ENCODE peak calls at places on chromosome 19, in five cellular contexts. C is heart right ventricle, H is neuronal stem cell, R is sigmoid colon, A is adrenal gland. B is an unnamed sample. For H3K4me1, the result is how much of the 10 kb centered on the place peaks cover.

GRCh38 chr19:57708641-57709354 is at the start of gene ZNF154:
- DNase-seq in R (peak), C (peak), H (peak), A (peak), B (no peak)

GRCh38 chr19:44740351-44740824 is 8.1 kb upstream of the BCL3 start:
- DNase-seq in C (no peak), A (no peak), R (no peak), H (no peak), B (no peak)

GRCh38 chr19:10230155-10230903 is 802 bp downstream of the S1PR2 start:
- DNase-seq in A (no peak), R (peak), C (peak), H (peak), B (peak)

GRCh38 chr19:5978606-5979552 is 939 bp upstream of the RANBP3 start:
- DNase-seq in R (no peak), A (no peak), H (no peak), C (no peak), B (no peak)

GRCh38 chr19:2150794-2151338 is 500 bp downstream of the AP3D1 start:
- DNase-seq in R (no peak), C (peak), H (no peak), A (peak), B (peak)

GRCh38 chr19:29259153-29259552 is 46.2 kb upstream of the UQCRFS1 start:
- DNase-seq in H (no peak), A (no peak), C (no peak), R (no peak), B (no peak)

GRCh38 chr19:44796701-44797115 is 12.2 kb upstream of the BCAM start:
- DNase-seq in R (no peak), A (no peak), H (no peak), C (peak), B (no peak)

GRCh38 chr19:7705387-7706187 is 3.7 kb upstream of the FCER2 start:
- DNase-seq in A (peak), R (peak), H (no peak), C (peak), B (peak)

GRCh38 chr19:18014197-18014596 is 6.2 kb downstream of the ARRDC2 start:
- DNase-seq in H (no peak), C (no peak), R (no peak), A (no peak), B (no peak)

GRCh38 chr19:18013621-18014111 is 5.7 kb downstream of the ARRDC2 start:
- DNase-seq in R (no peak), H (no peak), A (no peak), C (no peak), B (peak)

GRCh38 chr19:18021121-18021755 is 13.3 kb downstream of the ARRDC2 start:
- DNase-seq in H (no peak), A (peak), R (peak), C (peak), B (peak)

GRCh38 chr19:18020212-18021067 is 12.5 kb downstream of the ARRDC2 start:
- DNase-seq in R (peak), A (peak), C (peak), H (no peak), B (peak)

DNA sequence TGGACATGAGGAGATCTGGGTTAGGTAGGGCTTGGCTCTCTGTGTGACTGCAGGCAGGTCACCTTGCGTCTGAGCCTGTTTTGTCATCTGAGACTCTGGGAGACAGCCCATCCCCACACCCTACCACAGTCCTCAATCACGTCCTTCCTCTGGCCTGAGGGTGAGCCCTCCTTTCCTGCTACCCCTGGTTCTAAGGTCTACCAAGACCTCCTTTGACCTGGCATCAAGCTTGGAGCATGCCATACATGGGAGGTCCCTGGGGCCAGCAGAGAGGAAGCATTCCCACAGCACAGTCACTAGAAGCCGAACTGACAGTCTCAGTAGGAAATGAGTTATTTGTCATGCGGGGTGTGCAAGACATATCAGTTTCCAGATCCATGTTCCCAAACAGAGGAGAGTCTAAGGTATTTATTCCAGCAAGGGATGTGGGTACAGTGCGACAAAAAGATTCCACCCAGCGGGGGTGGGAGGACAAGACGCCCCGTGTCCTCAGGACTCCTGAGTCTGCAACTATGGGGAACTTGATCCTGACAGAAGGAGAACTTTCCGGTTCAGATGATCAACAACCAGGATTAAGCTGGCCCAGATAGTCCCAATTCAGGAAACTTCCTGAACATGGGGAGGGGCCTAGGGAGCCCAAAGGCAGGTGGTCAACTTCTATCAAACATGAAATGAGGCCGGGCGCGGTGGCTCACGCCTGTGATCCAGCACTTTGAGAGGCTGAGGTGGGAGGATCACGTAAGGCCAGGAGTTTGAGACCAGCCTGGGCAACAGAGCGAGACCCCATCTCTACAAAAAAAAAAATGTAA is 9.5 kb downstream of the ARRDC2 start:
- DNase-seq in H (no peak), A (peak), R (no peak), C (no peak), B (no peak)
- H3K27ac ChIP-seq in H (no peak), A (peak), R (peak), C (peak), B (peak)

DNA sequence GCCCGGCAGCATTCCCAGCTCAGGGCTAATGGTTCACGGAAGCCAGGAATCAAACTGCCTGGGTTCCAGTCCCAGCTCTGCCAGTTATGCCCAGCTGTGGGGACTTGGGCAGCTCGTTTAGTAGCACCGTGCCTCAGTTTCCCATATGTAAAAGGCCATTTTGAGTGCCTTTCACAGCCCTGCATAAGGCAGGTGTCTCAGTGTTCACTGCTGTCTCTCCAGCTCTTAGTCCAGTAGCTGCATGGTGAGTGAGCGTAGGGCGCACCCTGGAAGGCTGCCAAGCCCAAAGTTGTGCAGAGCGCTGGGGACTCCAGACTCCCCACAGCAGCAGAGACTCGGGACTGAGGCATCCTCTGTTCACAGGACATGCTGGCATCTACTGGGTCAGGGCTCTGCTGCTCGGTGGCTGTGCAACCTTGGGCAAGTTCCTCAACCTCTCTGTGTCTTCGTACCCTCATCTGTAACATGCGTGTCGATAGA is 5.5 kb downstream of the RPL28 start:
- DNase-seq in R (no peak), H (no peak), A (no peak), C (no peak), B (no peak)
- H3K4me1 ChIP-seq in R (under half), H (under half), A (under half), C (under half), B (under half)

GRCh38 chr19:35126624-35126959 is 8.3 kb downstream of the LGI4 start:
- DNase-seq in C (no peak), A (no peak), H (no peak), R (no peak), B (no peak)

GRCh38 chr19:35127871-35128270 is 7.0 kb downstream of the LGI4 start:
- DNase-seq in C (no peak), R (no peak), H (no peak), A (no peak), B (no peak)

GRCh38 chr19:35130761-35131720 is 3.8 kb downstream of the LGI4 start:
- DNase-seq in A (no peak), H (no peak), C (no peak), R (no peak), B (no peak)

GRCh38 chr19:35125746-35126623 is 8.9 kb downstream of the LGI4 start:
- DNase-seq in A (no peak), H (no peak), C (no peak), R (no peak), B (peak)

GRCh38 chr19:35128398-35129057 is 6.3 kb downstream of the LGI4 start:
- DNase-seq in A (no peak), H (no peak), R (no peak), C (no peak), B (no peak)
- H3K27ac ChIP-seq in A (no peak), H (no peak), R (peak), C (no peak), B (peak)

GRCh38 chr19:12786950-12787349 is 4.3 kb upstream of the JUNB start:
- DNase-seq in H (no peak), A (no peak), C (no peak), R (no peak), B (no peak)

GRCh38 chr19:12788025-12788681 is 3.1 kb upstream of the JUNB start:
- DNase-seq in R (no peak), A (no peak), H (no peak), C (no peak), B (no peak)

GRCh38 chr19:12786149-12786870 is 5.0 kb upstream of the JUNB start:
- DNase-seq in A (peak), C (peak), H (no peak), R (peak), B (peak)

GRCh38 chr19:12788682-12789097 is 2.6 kb upstream of the JUNB start:
- DNase-seq in A (peak), H (no peak), C (peak), R (peak), B (peak)

DNA sequence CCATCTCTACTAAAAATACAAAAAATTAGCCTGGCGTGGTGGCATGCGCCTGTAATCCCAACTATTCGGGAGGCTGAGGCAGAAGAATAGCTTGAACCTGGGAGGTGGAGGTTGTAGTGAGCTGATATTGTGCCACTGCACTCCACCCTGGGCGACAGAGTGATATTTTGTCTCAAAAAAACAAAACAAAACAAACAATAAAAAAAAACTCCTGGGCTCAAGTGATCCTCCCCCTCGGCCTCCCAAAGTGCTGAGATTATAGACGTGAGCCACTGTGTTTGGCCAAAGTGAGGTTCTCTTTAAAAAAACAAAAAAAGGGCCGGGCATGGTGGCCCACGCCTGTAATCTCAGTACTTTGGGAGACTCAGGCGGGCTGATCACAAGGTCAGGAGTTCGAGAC is 3.8 kb upstream of the JUNB start:
- DNase-seq in A (no peak), H (no peak), C (no peak), R (no peak), B (no peak)
- H3K4me1 ChIP-seq in A (under half), H (half or more), C (half or more), R (half or more), B (under half)

GRCh38 chr19:32581704-32582164 is 744 bp downstream of the PDCD5 start:
- DNase-seq in H (no peak), R (no peak), A (peak), C (peak), B (no peak)
- H3K27ac ChIP-seq in H (no peak), R (peak), A (peak), C (peak), B (peak)

DNA sequence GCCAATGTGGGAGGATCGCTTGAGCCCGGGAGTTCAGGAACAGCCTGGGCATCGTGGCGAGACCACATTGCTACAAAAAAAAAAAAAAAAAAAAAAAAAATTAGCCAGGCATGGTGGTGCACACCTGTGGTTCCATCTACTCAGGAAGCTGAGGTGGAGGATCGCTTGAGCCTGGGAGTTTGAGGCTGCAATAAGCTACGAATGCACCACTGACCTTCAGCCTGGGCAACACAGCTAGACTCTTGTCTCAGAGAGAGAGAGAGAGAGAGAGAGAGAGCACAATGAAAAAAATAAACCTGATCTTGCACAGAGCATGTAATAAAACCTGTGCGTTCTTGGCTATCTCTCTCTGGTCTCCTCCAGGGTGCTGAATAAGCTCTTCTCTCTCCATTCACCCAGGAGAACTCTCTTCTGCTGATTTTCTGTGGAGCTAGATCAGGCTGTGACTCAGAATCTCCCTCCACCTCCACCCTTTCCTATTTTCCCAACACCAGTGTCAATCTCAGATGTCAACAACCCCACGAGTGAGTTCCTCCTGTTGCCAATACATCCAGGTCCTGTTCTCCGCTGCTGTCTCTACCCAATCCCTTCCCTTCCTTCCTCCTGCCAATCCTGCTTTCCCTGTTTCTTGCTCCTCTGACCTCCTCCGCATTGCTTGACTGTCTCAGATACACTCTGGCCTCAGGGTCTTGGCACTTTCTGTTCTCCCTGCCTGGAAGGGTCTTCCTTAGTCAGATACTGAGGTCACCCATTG is 3.4 kb upstream of the ACP5 start:
- DNase-seq in C (no peak), R (no peak), A (no peak), H (no peak), B (no peak)
- H3K4me1 ChIP-seq in C (under half), R (under half), A (under half), H (under half), B (under half)

DNA sequence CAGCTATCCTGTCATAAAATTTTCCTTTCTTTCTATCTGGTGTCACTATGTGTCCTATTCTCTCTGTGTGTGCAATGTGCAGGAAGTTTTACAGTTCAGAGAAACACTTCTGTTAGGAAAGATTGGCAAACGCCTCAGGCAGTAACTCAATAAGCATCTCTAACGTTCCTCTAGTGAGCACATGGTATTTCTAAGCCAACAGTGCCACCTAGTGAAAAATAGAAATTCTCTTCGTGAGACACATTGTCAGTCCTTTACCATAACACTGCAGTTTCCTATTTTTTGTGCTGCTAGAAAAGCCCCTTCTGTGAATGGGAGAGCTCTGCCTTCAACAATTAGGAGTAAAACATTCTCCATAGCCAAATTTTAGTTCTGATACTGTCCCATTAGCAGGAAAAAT is 50.7 kb downstream of the ZNF723 start:
- DNase-seq in A (no peak), H (no peak), C (no peak), R (no peak), B (no peak)
- H3K27ac ChIP-seq in A (no peak), H (no peak), C (no peak), R (no peak), B (no peak)

GRCh38 chr19:39445258-39446071 is at the start of gene SUPT5H:
- DNase-seq in A (peak), H (peak), C (peak), R (peak), B (peak)
- H3K4me1 ChIP-seq in A (under half), H (under half), C (under half), R (under half), B (under half)

GRCh38 chr19:3985643-3986259 is 488 bp upstream of the EEF2 start:
- DNase-seq in A (no peak), H (peak), R (no peak), C (no peak), B (no peak)
- H3K27ac ChIP-seq in A (peak), H (no peak), R (peak), C (peak), B (peak)

B was measured in Peyer's patch.